ENCODE peak calls at places on chromosomes 11 and 22, in six cellular contexts. F is A549, J is K562, S is GM12878, O is HepG2, A is upper lobe of left lung. I is an unnamed sample.

GRCh38 chr11:46977940-46978595 is 41.5 kb downstream of the CSTPP1 start:
- ATAC-seq in F (peak), A (no peak), J (no peak), S (no peak), O (no peak), I (no peak)

GRCh38 chr11:12502041-12502440 is 124.7 kb downstream of the PARVA start:
- ATAC-seq in S (no peak), A (no peak), F (no peak), J (no peak), O (no peak), I (no peak)

GRCh38 chr22:36365020-36365411 is 22.8 kb downstream of the MYH9 start:
- ATAC-seq in S (peak), F (peak), O (no peak), A (peak), J (peak), I (peak)

GRCh38 chr11:72562431-72562830 is 111.8 kb downstream of the PDE2A start:
- ATAC-seq in F (no peak), S (no peak), O (no peak), A (no peak), J (no peak), I (no peak)

GRCh38 chr11:19673924-19674390 is 38.7 kb upstream of the NAV2 start:
- ATAC-seq in A (peak), S (no peak), O (no peak), J (no peak), F (no peak), I (peak)

GRCh38 chr11:45110562-45110961 is 35.9 kb upstream of the PRDM11 start:
- ATAC-seq in F (peak), O (peak), S (peak), J (peak), A (peak), I (peak)

GRCh38 chr11:88626216-88626615 is 288.7 kb upstream of the CTSC start:
- ATAC-seq in S (no peak), J (no peak), F (no peak), O (no peak), A (no peak), I (no peak)

GRCh38 chr11:72321381-72321996 is 77.5 kb upstream of the PHOX2A start:
- ATAC-seq in A (no peak), S (no peak), O (no peak), F (no peak), J (peak), I (no peak)

GRCh38 chr11:120095516-120095915 is 42.4 kb downstream of the TRIM29 start:
- ATAC-seq in O (no peak), J (no peak), S (no peak), A (no peak), F (no peak), I (no peak)

GRCh38 chr11:58659910-58660570 is 37.6 kb downstream of the CNTF start:
- ATAC-seq in O (peak), S (no peak), A (no peak), F (no peak), J (no peak), I (no peak)

GRCh38 chr11:1827095-1827797 is 7.5 kb upstream of the SYT8 start:
- ATAC-seq in O (peak), A (peak), F (peak), J (no peak), S (no peak), I (peak)

GRCh38 chr11:57698843-57699365 is 13.1 kb downstream of the MED19 start:
- ATAC-seq in O (peak), S (no peak), A (no peak), F (no peak), J (no peak), I (no peak)

GRCh38 chr22:36065775-36066544 is 37.3 kb upstream of the RBFOX2 start:
- ATAC-seq in F (peak), O (peak), A (peak), S (peak), J (peak), I (peak)

GRCh38 chr11:47449541-47449940 is 605 bp upstream of the RAPSN start:
- ATAC-seq in O (peak), A (no peak), F (no peak), S (no peak), J (no peak), I (no peak)

GRCh38 chr22:26565181-26565580 is 24.8 kb downstream of the TPST2 start:
- ATAC-seq in O (no peak), A (no peak), J (no peak), F (no peak), S (no peak), I (no peak)

GRCh38 chr22:37218771-37219411 is 6.6 kb upstream of the SSTR3 start:
- ATAC-seq in A (no peak), S (peak), J (no peak), F (no peak), O (no peak), I (no peak)

GRCh38 chr11:85854557-85855340 is 434 bp upstream of the CCDC83 start:
- ATAC-seq in J (peak), A (peak), S (peak), F (peak), O (peak), I (peak)
- TF ChIP-seq EP300 in J (no peak), A (no peak), S (no peak), F (no peak), O (peak), I (no peak)

GRCh38 chr22:23144432-23144831 is 845 bp upstream of the RAB36 start:
- ATAC-seq in J (no peak), A (no peak), S (no peak), O (no peak), F (no peak), I (no peak)

GRCh38 chr22:23140385-23140784 is 1.4 kb downstream of the RSPH14 start:
- ATAC-seq in F (no peak), S (no peak), O (no peak), A (no peak), J (no peak), I (no peak)

GRCh38 chr22:23144926-23145906 is at the start of gene RAB36:
- ATAC-seq in J (peak), F (peak), A (peak), S (peak), O (peak), I (peak)

GRCh38 chr22:23143119-23143518 is 1.3 kb upstream of the RSPH14 start:
- ATAC-seq in J (no peak), S (no peak), F (no peak), A (no peak), O (no peak), I (no peak)

GRCh38 chr22:23142546-23143105 is 836 bp upstream of the RSPH14 start:
- ATAC-seq in J (no peak), S (no peak), O (no peak), F (no peak), A (no peak), I (no peak)
- H3K27ac ChIP-seq in J (no peak), S (no peak), O (peak), F (peak), A (peak), I (peak)

DNA sequence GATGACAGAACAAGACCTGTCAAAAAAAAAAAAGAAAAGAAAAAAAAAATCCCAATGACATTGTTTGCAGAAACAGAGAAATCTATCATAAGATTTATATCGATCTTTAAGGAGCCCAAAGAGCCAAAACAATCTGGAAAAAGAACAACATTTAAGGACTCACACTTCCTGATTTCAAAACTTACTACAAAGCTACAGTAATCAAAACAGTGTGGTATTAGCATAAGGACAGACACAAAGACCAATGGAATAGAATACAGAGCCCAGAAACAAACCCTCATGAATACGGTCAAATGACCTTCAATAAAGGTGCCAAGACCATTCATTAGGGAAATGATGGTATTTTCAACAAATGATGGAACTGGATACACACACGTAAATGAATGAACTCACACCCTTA is 12.2 kb downstream of the ARVCF start:
- ATAC-seq in F (no peak), S (no peak), J (no peak), A (no peak), O (no peak), I (no peak)
- TF ChIP-seq POLR2A in F (no peak), S (no peak), J (no peak), A (no peak), O (no peak), I (no peak)

DNA sequence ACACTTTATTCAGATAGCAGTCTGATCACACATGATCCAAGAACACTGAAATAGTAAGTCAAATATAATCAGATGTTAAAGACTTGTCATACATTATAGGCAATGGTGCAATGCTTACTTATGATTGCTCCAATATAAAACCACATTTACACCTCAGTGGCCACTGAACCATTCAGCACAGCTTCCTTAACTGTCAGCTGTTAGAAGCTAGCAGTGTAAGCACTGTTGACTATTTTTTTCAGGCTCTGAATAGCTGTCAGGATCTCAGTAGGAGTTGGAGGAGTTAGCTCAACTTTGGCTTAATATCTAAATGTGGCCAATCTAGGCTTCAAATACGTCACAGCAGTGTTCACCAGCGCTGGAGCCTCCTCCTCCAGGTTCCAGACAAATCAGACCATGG is 36.6 kb downstream of the METTL15 start:
- ATAC-seq in F (no peak), J (no peak), S (no peak), O (no peak), A (no peak), I (no peak)
- TF ChIP-seq EP300 in F (no peak), J (no peak), S (no peak), O (no peak), A (no peak), I (no peak)

DNA sequence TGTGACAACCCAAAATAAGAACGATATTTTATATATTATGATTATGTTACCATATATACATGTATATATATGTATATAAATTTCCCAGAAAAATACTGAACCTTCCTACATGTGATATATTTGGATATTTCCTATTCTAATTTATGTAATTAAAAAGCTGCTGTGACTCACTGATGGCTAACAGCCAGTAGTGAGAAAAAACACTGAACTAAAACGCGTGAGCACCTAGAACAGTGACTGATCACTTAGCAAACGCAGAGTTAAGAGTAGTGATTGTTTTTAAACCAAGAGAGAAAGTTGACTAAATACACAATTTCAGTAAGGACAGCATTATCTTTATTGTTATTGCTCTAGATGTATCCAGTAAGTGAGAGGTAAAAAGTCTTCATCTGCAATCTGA is 213.8 kb downstream of the TMEM135 start:
- ATAC-seq in S (no peak), J (no peak), O (no peak), A (no peak), F (no peak), I (no peak)
- H3K27ac ChIP-seq in S (no peak), J (no peak), O (no peak), A (no peak), F (no peak), I (no peak)

DNA sequence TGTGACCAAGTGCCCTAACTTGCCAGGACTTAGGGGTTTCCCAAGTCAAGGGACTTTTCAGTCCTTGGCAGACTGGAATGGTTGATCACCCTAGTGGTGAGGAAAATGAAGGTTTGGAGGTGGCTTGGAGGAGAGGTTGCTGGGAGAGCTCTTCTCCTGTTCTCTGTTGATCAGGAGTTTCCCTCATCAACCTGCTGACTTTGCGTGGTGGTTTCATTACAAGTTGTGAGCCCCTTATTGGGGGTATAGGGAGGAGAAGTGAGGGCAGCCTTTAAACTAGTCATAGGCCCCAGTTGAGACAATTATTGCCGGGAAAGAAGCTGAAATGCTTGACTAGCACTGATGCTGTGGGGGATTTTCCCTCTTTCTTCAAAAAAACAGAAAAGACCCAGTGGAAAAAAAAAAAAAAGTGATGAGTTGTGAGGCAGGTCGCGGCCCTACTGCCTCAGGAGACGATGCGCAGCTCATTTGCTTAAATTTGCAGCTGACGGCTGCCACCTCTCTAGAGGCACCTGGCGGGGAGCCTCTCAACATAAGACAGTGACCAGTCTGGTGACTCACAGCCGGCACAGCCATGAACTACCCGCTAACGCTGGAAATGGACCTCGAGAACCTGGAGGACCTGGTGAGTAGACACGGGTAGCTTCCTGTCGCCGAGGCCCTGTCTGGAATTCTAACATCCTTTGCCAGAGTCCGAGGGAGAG is at the start of gene CXCR5:
- ATAC-seq in F (no peak), J (no peak), O (no peak), S (peak), A (no peak), I (no peak)
- TF ChIP-seq POLR2A in F (no peak), J (no peak), O (no peak), S (peak), A (no peak), I (no peak)

DNA sequence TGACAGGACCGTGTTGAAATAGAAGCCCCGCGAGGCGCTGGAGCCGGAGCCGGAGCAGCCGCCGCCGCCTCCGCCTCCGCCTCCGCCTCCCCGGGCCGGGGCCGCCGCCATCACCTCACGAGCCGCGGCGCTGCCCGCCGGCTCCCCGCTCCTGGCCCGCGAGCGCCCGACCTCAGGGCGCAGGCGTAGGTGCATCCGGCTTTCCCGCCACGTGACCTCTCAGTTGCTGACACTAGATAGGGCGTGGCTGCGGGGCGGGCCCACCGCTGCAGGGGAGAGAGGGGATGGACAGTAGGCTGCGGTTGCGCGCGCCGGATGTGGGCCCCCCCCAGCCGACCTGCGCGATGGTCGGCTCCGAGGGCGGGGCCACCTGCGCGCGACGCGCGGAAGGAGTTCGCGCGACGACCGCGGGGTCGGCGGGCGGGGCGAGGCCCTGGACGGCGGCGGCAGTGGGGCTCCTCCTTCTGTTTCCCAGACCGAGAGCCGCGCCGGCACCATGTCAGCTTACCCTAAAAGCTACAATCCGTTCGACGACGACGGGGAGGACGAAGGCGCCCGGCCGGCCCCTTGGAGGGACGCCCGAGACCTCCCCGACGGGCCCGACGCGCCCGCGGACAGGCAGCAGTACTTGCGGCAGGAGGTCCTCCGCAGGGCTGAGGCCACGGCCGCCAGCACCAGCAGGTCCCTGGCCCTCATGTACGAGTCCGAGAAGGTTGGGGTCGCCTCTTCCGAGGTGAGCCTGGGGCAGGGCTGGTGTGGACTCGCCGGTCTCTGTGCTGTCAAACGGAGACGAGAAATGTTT is at the start of the genes PI4KA and SNAP29:
- ATAC-seq in F (peak), J (peak), O (peak), S (peak), A (peak), I (peak)
- TF ChIP-seq EP300 in F (no peak), J (peak), O (no peak), S (no peak), A (no peak), I (no peak)

DNA sequence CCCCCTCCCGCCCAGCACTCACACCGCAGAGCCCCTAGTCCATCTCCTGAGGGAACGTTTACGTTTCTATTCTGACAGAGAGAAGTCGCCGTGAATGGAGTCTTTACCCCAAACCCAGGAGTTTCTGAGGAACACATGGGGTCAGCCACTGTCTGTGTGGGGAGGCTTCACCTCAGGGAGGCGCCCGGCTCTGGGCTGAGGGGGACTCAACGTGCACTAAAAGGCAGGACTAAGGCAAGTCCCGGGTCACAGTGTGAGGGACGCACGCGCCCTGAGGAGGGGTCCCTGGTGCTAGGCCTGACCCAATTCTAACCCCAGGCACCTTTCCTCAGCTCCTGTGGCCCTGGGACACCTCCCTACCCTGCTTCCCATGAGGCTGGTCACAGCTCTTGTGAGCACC is 32.5 kb upstream of the IGLL5 start:
- ATAC-seq in A (no peak), J (peak), F (no peak), S (peak), O (no peak), I (no peak)
- H3K27ac ChIP-seq in A (no peak), J (no peak), F (no peak), S (peak), O (no peak), I (no peak)